ENCODE peak calls at places on chromosomes 5 and 9, in six cellular contexts. C is HL-60; R is gastrocnemius medialis; D is fibroblast of lung; N is amygdala; J is stimulated activated CD4-positive, alpha-beta T cell treated with anti-CD3 and anti-CD28 coated beads, Interleukin-4, amount 100 ng/mL, for 24 hours. E is an unnamed sample.

GRCh38 chr9:93761822-93762221 is 185.4 kb downstream of the PHF2 start:
- DNase-seq in J (no peak), C (no peak), R (no peak), N (no peak), D (no peak), E (no peak)

GRCh38 chr9:37486616-37487544 is 1.1 kb downstream of the POLR1E start:
- DNase-seq in C (no peak), D (peak), N (no peak), J (no peak), R (no peak), E (no peak)

GRCh38 chr5:1007681-1008450 is 736 bp upstream of the NKD2 start:
- DNase-seq in J (no peak), N (no peak), R (peak), C (no peak), D (no peak), E (no peak)

GRCh38 chr9:112790231-112790774 is 39.7 kb downstream of the SNX30 start:
- DNase-seq in C (no peak), D (peak), N (no peak), J (no peak), R (no peak), E (no peak)

GRCh38 chr5:115435065-115435775 is 109.4 kb downstream of the FEM1C start:
- DNase-seq in D (no peak), R (no peak), N (no peak), J (no peak), C (no peak), E (no peak)

GRCh38 chr5:77396017-77396416 is 96.1 kb downstream of the WDR41 start:
- DNase-seq in J (no peak), C (no peak), R (no peak), N (no peak), D (no peak), E (no peak)

GRCh38 chr5:55480781-55481180 is 54.0 kb downstream of the PLPP1 start:
- DNase-seq in J (no peak), N (no peak), D (peak), R (no peak), C (no peak), E (no peak)

GRCh38 chr5:219492-219891 is 1.4 kb downstream of the SDHA start:
- DNase-seq in C (no peak), R (no peak), N (no peak), J (peak), D (peak), E (no peak)

GRCh38 chr5:69113851-69114250 is 20.0 kb downstream of the SLC30A5 start:
- DNase-seq in D (peak), C (no peak), J (no peak), N (no peak), R (no peak), E (no peak)

GRCh38 chr9:23552876-23553275 is 273.2 kb downstream of the ELAVL2 start:
- DNase-seq in N (no peak), D (no peak), C (no peak), J (no peak), R (no peak), E (no peak)

GRCh38 chr5:17096975-17097695 is 120.3 kb upstream of the BASP1 start:
- DNase-seq in R (no peak), C (no peak), N (no peak), D (no peak), J (no peak), E (peak)

GRCh38 chr9:124011460-124012301 is at the start of gene LHX2:
- DNase-seq in C (peak), N (peak), R (no peak), D (peak), J (peak), E (no peak)

GRCh38 chr5:173327948-173328895 is at the start of gene STC2:
- DNase-seq in R (peak), J (peak), D (peak), C (no peak), N (no peak), E (peak)

GRCh38 chr5:36651775-36652685 is 45.6 kb downstream of the SLC1A3 start:
- DNase-seq in C (no peak), D (no peak), N (no peak), R (peak), J (no peak), E (no peak)

GRCh38 chr5:175822225-175822624 is 49.2 kb upstream of the CPLX2 start:
- DNase-seq in J (no peak), N (no peak), C (no peak), R (no peak), D (peak), E (no peak)

GRCh38 chr5:180785794-180786221 is 16.8 kb downstream of the MGAT1 start:
- DNase-seq in R (no peak), J (no peak), N (no peak), C (no peak), D (peak), E (no peak)

E was measured in lower leg skin.